ENCODE peak calls at places on chromosome 7, in five cellular contexts. One of them, this sample, is unnamed.

GRCh38 chr7:17907014-17907413 is 33.3 kb downstream of the SNX13 start:
- DNase-seq in erythroblast: no peak
- DNase-seq in GM12891: no peak
- DNase-seq in sigmoid colon: no peak
- DNase-seq in stomach: no peak
- DNase-seq in this sample: no peak

GRCh38 chr7:76054129-76055120 is 6.5 kb downstream of the MDH2 start:
- DNase-seq in erythroblast: no peak
- DNase-seq in GM12891: no peak
- DNase-seq in sigmoid colon: no peak
- DNase-seq in stomach: no peak
- DNase-seq in this sample: peak

GRCh38 chr7:4825081-4825480 is 36.7 kb downstream of the PAPOLB start:
- DNase-seq in erythroblast: no peak
- DNase-seq in GM12891: no peak
- DNase-seq in sigmoid colon: no peak
- DNase-seq in stomach: no peak
- DNase-seq in this sample: no peak

GRCh38 chr7:127666602-127667001 is 14.6 kb downstream of the SND1 start:
- DNase-seq in erythroblast: no peak
- DNase-seq in GM12891: no peak
- DNase-seq in sigmoid colon: no peak
- DNase-seq in stomach: no peak
- DNase-seq in this sample: no peak

GRCh38 chr7:65979583-65980477 is 2.2 kb downstream of the GUSB start:
- DNase-seq in erythroblast: no peak
- DNase-seq in GM12891: no peak
- DNase-seq in sigmoid colon: no peak
- DNase-seq in stomach: no peak
- DNase-seq in this sample: no peak

GRCh38 chr7:120353171-120353570 is 80.2 kb downstream of the KCND2 start:
- DNase-seq in erythroblast: no peak
- DNase-seq in GM12891: no peak
- DNase-seq in sigmoid colon: no peak
- DNase-seq in stomach: no peak
- DNase-seq in this sample: no peak

GRCh38 chr7:4871930-4872675 is 10.3 kb upstream of the PAPOLB start:
- DNase-seq in erythroblast: no peak
- DNase-seq in GM12891: no peak
- DNase-seq in sigmoid colon: no peak
- DNase-seq in stomach: no peak
- DNase-seq in this sample: no peak

GRCh38 chr7:138481447-138482380 is 21.7 kb downstream of the TRIM24 start:
- DNase-seq in erythroblast: no peak
- DNase-seq in GM12891: no peak
- DNase-seq in sigmoid colon: no peak
- DNase-seq in stomach: no peak
- DNase-seq in this sample: no peak

GRCh38 chr7:13017325-13017853 is 330.0 kb downstream of the ARL4A start:
- DNase-seq in erythroblast: no peak
- DNase-seq in GM12891: no peak
- DNase-seq in sigmoid colon: no peak
- DNase-seq in stomach: no peak
- DNase-seq in this sample: peak

GRCh38 chr7:132456418-132456817 is 119.9 kb downstream of the PLXNA4 start:
- DNase-seq in erythroblast: peak
- DNase-seq in GM12891: no peak
- DNase-seq in sigmoid colon: no peak
- DNase-seq in stomach: no peak
- DNase-seq in this sample: no peak

GRCh38 chr7:124764847-124765400 is 668 bp downstream of the GPR37 start:
- DNase-seq in erythroblast: no peak
- DNase-seq in GM12891: peak
- DNase-seq in sigmoid colon: no peak
- DNase-seq in stomach: peak
- DNase-seq in this sample: peak

GRCh38 chr7:124781907-124782306 is 16.3 kb upstream of the GPR37 start:
- DNase-seq in erythroblast: no peak
- DNase-seq in GM12891: no peak
- DNase-seq in sigmoid colon: no peak
- DNase-seq in stomach: no peak
- DNase-seq in this sample: no peak

GRCh38 chr7:82410461-82410860 is 33.1 kb downstream of the CACNA2D1 start:
- DNase-seq in erythroblast: no peak
- DNase-seq in GM12891: no peak
- DNase-seq in sigmoid colon: no peak
- DNase-seq in stomach: no peak
- DNase-seq in this sample: no peak

GRCh38 chr7:15854841-15855576 is 168.5 kb upstream of the MEOX2 start:
- DNase-seq in erythroblast: peak
- DNase-seq in GM12891: no peak
- DNase-seq in sigmoid colon: no peak
- DNase-seq in stomach: no peak
- DNase-seq in this sample: no peak

GRCh38 chr7:111931016-111931517 is 275.1 kb downstream of the DOCK4 start:
- DNase-seq in erythroblast: no peak
- DNase-seq in GM12891: no peak
- DNase-seq in sigmoid colon: no peak
- DNase-seq in stomach: no peak
- DNase-seq in this sample: no peak

DNA sequence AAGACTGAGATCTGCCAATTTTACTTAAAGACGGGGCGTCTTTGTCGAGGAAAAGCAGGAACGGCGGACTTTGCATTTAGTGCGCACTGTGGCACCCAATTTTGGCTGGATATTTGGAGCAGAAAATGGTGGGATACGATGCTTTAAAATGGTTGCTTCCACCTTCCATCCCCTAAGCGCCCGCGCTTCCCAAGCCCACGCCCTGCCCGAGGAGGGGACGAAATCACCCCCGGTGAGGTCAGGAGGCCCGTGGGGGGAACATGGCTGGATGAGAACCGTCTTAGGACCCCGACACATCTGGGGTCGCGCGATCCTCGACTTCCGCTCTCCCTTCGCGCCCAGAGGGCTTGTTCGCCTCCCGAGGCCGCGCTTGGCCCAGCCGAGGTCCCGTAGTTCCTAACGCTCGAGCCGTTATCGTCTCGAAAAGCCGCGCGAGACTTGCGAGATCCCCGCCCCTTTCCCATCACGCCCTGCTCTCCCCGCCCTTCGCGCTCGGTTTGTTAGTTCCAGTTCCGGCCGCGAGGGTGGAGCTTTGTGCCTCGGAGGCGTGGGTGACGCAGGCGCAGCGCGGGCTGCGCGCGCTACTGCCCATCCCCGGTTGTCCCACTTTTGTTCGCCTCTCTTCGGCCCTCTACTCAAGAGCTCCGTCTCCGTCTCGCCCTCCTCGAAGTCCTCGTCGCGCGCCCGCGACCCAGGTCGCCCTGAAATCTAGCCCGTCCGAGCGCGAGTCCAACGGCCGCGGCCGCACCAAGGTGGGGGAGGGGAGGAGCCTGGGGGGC is at the start of gene SRRT:
- DNase-seq in erythroblast: peak
- DNase-seq in GM12891: peak
- DNase-seq in sigmoid colon: peak
- DNase-seq in stomach: peak
- DNase-seq in this sample: peak
- TF ChIP-seq POLR2A in erythroblast: peak
- TF ChIP-seq POLR2A in GM12891: peak
- TF ChIP-seq POLR2A in sigmoid colon: peak
- TF ChIP-seq POLR2A in stomach: peak
- TF ChIP-seq POLR2A in this sample: peak

DNA sequence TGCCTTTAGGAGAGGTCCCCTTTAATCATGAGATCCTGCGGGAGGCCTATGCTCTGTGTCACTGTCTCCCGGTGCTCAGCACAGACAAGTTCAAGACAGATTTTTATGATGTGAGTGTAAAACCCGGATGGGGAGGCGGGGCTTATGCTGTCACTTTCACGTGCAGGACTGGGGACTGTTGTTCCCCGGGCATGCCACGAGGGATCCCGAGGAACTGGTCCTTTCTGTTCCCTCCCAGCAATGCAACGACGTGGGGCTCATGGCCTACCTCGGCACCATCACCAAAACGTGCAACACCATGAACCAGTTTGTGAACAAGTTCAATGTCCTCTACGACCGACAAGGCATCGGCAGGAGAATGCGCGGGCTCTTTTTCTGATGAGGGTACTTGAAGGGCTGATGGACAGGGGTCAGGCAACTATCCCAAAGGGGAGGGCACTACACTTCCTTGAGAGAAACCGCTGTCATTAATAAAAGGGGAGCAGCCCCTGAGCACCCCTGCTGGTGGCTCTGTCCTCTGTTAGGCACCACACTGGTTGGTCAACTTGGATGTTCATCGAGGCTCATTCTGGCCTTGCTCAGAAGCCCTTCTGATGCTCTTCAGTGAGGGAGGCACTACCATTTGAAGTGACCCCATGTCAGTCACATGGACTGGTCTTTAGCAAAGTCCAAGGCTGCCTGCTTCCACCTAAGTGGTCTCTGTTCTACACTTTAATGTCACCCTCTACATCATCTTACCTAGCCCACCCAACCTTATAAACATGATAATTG is 2.8 kb downstream of the COPS6 start:
- DNase-seq in erythroblast: peak
- DNase-seq in GM12891: no peak
- DNase-seq in sigmoid colon: no peak
- DNase-seq in stomach: no peak
- DNase-seq in this sample: no peak
- TF ChIP-seq POLR2A in erythroblast: peak
- TF ChIP-seq POLR2A in GM12891: peak
- TF ChIP-seq POLR2A in sigmoid colon: no peak
- TF ChIP-seq POLR2A in stomach: no peak
- TF ChIP-seq POLR2A in this sample: no peak

DNA sequence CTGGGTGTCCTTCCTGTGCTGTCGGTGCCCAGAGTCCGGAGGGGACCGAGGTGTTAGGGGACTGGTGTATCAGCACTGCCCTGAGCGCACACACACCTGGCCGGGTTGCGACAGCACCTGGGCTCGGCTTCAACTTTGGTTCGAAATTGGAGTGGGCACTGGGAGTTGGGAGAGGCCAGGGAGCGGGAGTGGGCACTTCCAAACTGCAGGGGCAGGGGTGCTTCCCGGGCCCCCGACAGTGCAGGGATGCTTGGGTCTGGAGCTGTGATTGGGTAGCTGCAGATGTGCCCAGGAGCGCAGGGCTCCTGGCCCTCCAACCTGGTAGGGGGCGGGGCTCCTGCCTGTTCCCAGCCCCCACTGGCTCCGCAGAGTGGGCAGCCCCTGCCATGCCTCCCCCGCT is 7.7 kb downstream of the BBS9 start:
- DNase-seq in erythroblast: no peak
- DNase-seq in GM12891: no peak
- DNase-seq in sigmoid colon: no peak
- DNase-seq in stomach: no peak
- DNase-seq in this sample: no peak
- TF ChIP-seq POLR2A in erythroblast: no peak
- TF ChIP-seq POLR2A in GM12891: no peak
- TF ChIP-seq POLR2A in sigmoid colon: no peak
- TF ChIP-seq POLR2A in stomach: no peak
- TF ChIP-seq POLR2A in this sample: no peak

GRCh38 chr7:158827411-158828342 is 1.6 kb downstream of the ESYT2 start:
- DNase-seq in erythroblast: peak
- DNase-seq in GM12891: no peak
- DNase-seq in sigmoid colon: no peak
- DNase-seq in stomach: no peak
- DNase-seq in this sample: no peak
- TF ChIP-seq POLR2A in erythroblast: peak
- TF ChIP-seq POLR2A in GM12891: no peak
- TF ChIP-seq POLR2A in sigmoid colon: no peak
- TF ChIP-seq POLR2A in stomach: no peak
- TF ChIP-seq POLR2A in this sample: no peak

DNA sequence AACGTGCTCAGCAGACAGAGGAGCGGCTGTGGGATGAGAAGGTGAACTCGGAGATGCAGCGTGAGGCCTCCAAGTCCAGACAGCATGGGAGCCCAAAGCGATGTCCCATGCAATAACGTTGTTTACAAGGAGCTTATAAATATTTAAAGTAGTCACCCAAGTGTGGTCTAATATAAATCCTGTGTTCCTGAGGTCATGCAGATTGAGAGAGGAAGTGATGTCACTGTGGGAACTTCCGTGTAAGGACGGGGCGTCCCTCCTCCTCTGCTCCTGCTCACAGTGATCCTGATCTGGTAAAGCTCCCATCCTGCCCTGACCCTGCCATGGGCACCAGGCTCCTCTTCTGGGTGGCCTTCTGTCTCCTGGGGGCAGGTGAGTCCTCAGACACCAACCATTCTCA is 94.7 kb upstream of the PRSS58 start:
- DNase-seq in erythroblast: no peak
- DNase-seq in GM12891: no peak
- DNase-seq in sigmoid colon: no peak
- DNase-seq in stomach: no peak
- DNase-seq in this sample: no peak
- TF ChIP-seq POLR2A in erythroblast: no peak
- TF ChIP-seq POLR2A in GM12891: no peak
- TF ChIP-seq POLR2A in sigmoid colon: no peak
- TF ChIP-seq POLR2A in stomach: no peak
- TF ChIP-seq POLR2A in this sample: no peak

GRCh38 chr7:128862571-128863432 is at the start of gene ATP6V1F:
- DNase-seq in erythroblast: peak
- DNase-seq in GM12891: peak
- DNase-seq in sigmoid colon: peak
- DNase-seq in stomach: peak
- DNase-seq in this sample: peak
- TF ChIP-seq POLR2A in erythroblast: peak
- TF ChIP-seq POLR2A in GM12891: peak
- TF ChIP-seq POLR2A in sigmoid colon: peak
- TF ChIP-seq POLR2A in stomach: no peak
- TF ChIP-seq POLR2A in this sample: peak

GRCh38 chr7:90403174-90404113 is at the start of gene CLDN12:
- DNase-seq in erythroblast: peak
- DNase-seq in GM12891: peak
- DNase-seq in sigmoid colon: peak
- DNase-seq in stomach: peak
- DNase-seq in this sample: peak
- TF ChIP-seq POLR2A in erythroblast: peak
- TF ChIP-seq POLR2A in GM12891: peak
- TF ChIP-seq POLR2A in sigmoid colon: peak
- TF ChIP-seq POLR2A in stomach: no peak
- TF ChIP-seq POLR2A in this sample: peak

GRCh38 chr7:117014673-117015133 is 61.4 kb downstream of the ST7 start:
- DNase-seq in erythroblast: peak
- DNase-seq in GM12891: no peak
- DNase-seq in sigmoid colon: peak
- DNase-seq in stomach: peak
- DNase-seq in this sample: no peak
- TF ChIP-seq POLR2A in erythroblast: peak
- TF ChIP-seq POLR2A in GM12891: peak
- TF ChIP-seq POLR2A in sigmoid colon: no peak
- TF ChIP-seq POLR2A in stomach: no peak
- TF ChIP-seq POLR2A in this sample: no peak